ENCODE peak calls at places on chromosomes 4 and X, in eight cellular contexts. L, S, G, O, I, P, D and V are unnamed samples.

GRCh38 chr4:93828830-93829530 is 427 bp downstream of the ATOH1 start:
- DNase-seq in L (no peak), S (no peak), G (no peak), O (no peak), I (no peak), P (no peak), D (no peak), V (no peak)

GRCh38 chr4:13701937-13702446 is 74.5 kb upstream of the BOD1L1 start:
- DNase-seq in L (no peak), S (no peak), G (peak), O (peak), I (no peak), P (peak), D (no peak), V (no peak)

GRCh38 chr4:176309772-176310171 is 10.0 kb upstream of the SPCS3 start:
- DNase-seq in L (no peak), S (no peak), G (no peak), O (peak), I (no peak), P (no peak), D (no peak), V (no peak)

GRCh38 chr4:147789596-147789995 is 57.7 kb downstream of the ARHGAP10 start:
- DNase-seq in L (no peak), S (no peak), G (no peak), O (peak), I (no peak), P (peak), D (no peak), V (no peak)

GRCh38 chrX:63656871-63657580 is 128.0 kb downstream of the ARHGEF9 start:
- DNase-seq in L (no peak), S (no peak), G (peak), O (peak), I (no peak), P (peak), D (no peak), V (peak)

GRCh38 chr4:65943076-65943475 is 272.8 kb upstream of the EPHA5 start:
- DNase-seq in L (no peak), S (no peak), G (peak), O (no peak), I (no peak), P (no peak), D (no peak), V (peak)

GRCh38 chrX:153598541-153599191 is at the start of gene CCNQ:
- DNase-seq in L (no peak), S (peak), G (peak), O (peak), I (peak), P (no peak), D (no peak), V (no peak)

GRCh38 chrX:39133971-39134370 is 332.7 kb downstream of the MID1IP1 start:
- DNase-seq in L (no peak), S (no peak), G (no peak), O (no peak), I (peak), P (no peak), D (no peak), V (no peak)

GRCh38 chrX:16268206-16268605 is 100.9 kb downstream of the MAGEB17 start:
- DNase-seq in L (no peak), S (no peak), G (no peak), O (no peak), I (no peak), P (no peak), D (no peak), V (no peak)

GRCh38 chr4:15925830-15926229 is 12.7 kb downstream of the FGFBP1 start:
- DNase-seq in L (no peak), S (no peak), G (no peak), O (no peak), I (no peak), P (no peak), D (no peak), V (no peak)

GRCh38 chrX:10569946-10570345 is 50.4 kb downstream of the MID1 start:
- DNase-seq in L (no peak), S (no peak), G (peak), O (peak), I (no peak), P (no peak), D (no peak), V (no peak)

GRCh38 chr4:763191-763810 is 57.7 kb downstream of the PCGF3 start:
- DNase-seq in L (no peak), S (no peak), G (no peak), O (no peak), I (no peak), P (no peak), D (no peak), V (no peak)

GRCh38 chr4:108466936-108467902 is 153.2 kb upstream of the RPL34 start:
- DNase-seq in L (no peak), S (peak), G (peak), O (peak), I (no peak), P (peak), D (no peak), V (peak)

GRCh38 chr4:140103676-140104075 is 50.3 kb downstream of the MAML3 start:
- DNase-seq in L (no peak), S (peak), G (peak), O (peak), I (no peak), P (no peak), D (no peak), V (no peak)

GRCh38 chrX:113548308-113549015 is 707.8 kb upstream of the AMOT start:
- DNase-seq in L (no peak), S (no peak), G (no peak), O (no peak), I (no peak), P (no peak), D (no peak), V (no peak)

GRCh38 chrX:133185119-133185518 is 33.0 kb downstream of the TFDP3 start:
- DNase-seq in L (no peak), S (no peak), G (no peak), O (no peak), I (no peak), P (no peak), D (no peak), V (no peak)

GRCh38 chrX:38817004-38817703 is 15.9 kb downstream of the MID1IP1 start:
- DNase-seq in L (no peak), S (no peak), G (peak), O (peak), I (no peak), P (no peak), D (peak), V (no peak)

GRCh38 chr4:12534684-12535083 is 949.5 kb downstream of the RAB28 start:
- DNase-seq in L (no peak), S (no peak), G (no peak), O (no peak), I (no peak), P (no peak), D (no peak), V (no peak)

GRCh38 chr4:59973496-59973895 is 1226.6 kb upstream of the ADGRL3 start:
- DNase-seq in L (no peak), S (no peak), G (no peak), O (no peak), I (no peak), P (no peak), D (no peak), V (no peak)
- H3K4me3 ChIP-seq in L (no peak), S (no peak), G (no peak), O (no peak), I (no peak), P (no peak), D (no peak), V (no peak)

GRCh38 chrX:19121898-19122640 is at the start of gene ADGRG2:
- DNase-seq in L (no peak), S (no peak), G (peak), O (peak), I (no peak), P (no peak), D (no peak), V (no peak)
- H3K4me3 ChIP-seq in L (peak), S (no peak), G (no peak), O (peak), I (no peak), P (peak), D (peak), V (peak)

DNA sequence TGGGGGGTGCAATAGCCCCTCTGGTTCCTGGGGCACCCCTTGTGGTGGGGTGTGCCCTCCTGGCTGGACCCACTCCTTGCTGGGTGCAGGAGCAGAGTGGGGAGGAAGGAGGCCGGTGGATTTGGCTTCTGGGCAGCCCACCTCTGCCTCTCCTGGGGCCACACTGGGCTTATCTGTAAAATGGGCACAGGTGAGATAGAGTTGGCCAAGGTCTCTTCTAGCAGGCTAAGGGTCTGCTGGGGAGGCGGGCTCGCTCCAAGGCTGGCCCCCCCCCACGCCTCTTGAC is 12.8 kb downstream of the HMX1 start:
- DNase-seq in L (no peak), S (no peak), G (no peak), O (no peak), I (no peak), P (no peak), D (no peak), V (no peak)
- H3K4me3 ChIP-seq in L (no peak), S (no peak), G (no peak), O (no peak), I (no peak), P (no peak), D (no peak), V (no peak)

GRCh38 chr4:78774395-78774794 is 1.8 kb upstream of the BMP2K start:
- DNase-seq in L (no peak), S (no peak), G (no peak), O (peak), I (no peak), P (no peak), D (no peak), V (no peak)
- H3K4me3 ChIP-seq in L (no peak), S (no peak), G (no peak), O (no peak), I (no peak), P (no peak), D (no peak), V (no peak)